ENCODE peak calls at places on chromosomes 11 and 22, in six cellular contexts. C, J, F, A, M and B are unnamed samples.

GRCh38 chr22:40853961-40854360 is 2.5 kb downstream of the ST13 start:
- DNase-seq in A (no peak), C (no peak), J (no peak), M (no peak), F (peak), B (no peak)

GRCh38 chr11:68173926-68174325 is 39.2 kb downstream of the KMT5B start:
- DNase-seq in C (no peak), M (no peak), J (no peak), F (no peak), A (no peak), B (no peak)

GRCh38 chr22:17954860-17955587 is 69.3 kb downstream of the MICAL3 start:
- DNase-seq in A (peak), C (no peak), F (no peak), M (no peak), J (no peak), B (no peak)

GRCh38 chr11:118877487-118878173 is 6.1 kb upstream of the CXCR5 start:
- DNase-seq in A (no peak), F (no peak), J (no peak), M (no peak), C (no peak), B (no peak)

GRCh38 chr11:69172674-69173073 is 16.9 kb downstream of the SMIM38 start:
- DNase-seq in F (no peak), A (peak), J (peak), C (no peak), M (no peak), B (no peak)

GRCh38 chr11:66882540-66882939 is 25.7 kb downstream of the LRFN4 start:
- DNase-seq in A (no peak), J (no peak), C (no peak), F (no peak), M (no peak), B (no peak)

GRCh38 chr11:109140857-109141515 is 281.0 kb upstream of the C11orf87 start:
- DNase-seq in M (no peak), A (no peak), F (no peak), C (no peak), J (no peak), B (no peak)

GRCh38 chr22:18076060-18076497 is 1.7 kb upstream of the PEX26 start:
- DNase-seq in A (peak), F (peak), M (peak), C (peak), J (peak), B (peak)

GRCh38 chr22:39219071-39220050 is 25.4 kb downstream of the PDGFB start:
- DNase-seq in M (peak), J (no peak), A (peak), F (no peak), C (no peak), B (no peak)

GRCh38 chr11:32213223-32213622 is 122.3 kb downstream of the RCN1 start:
- DNase-seq in J (peak), A (no peak), F (peak), M (no peak), C (peak), B (no peak)

GRCh38 chr22:46775364-46775758 is 12.9 kb downstream of the TBC1D22A start:
- DNase-seq in J (no peak), A (no peak), C (no peak), F (no peak), M (no peak), B (no peak)

GRCh38 chr11:70580036-70580805 is 181.9 kb downstream of the CTTN start:
- DNase-seq in J (no peak), C (no peak), M (peak), F (no peak), A (peak), B (no peak)

GRCh38 chr11:90849278-90849677 is 626.4 kb upstream of the CHORDC1 start:
- DNase-seq in J (no peak), C (no peak), F (no peak), M (no peak), A (no peak), B (no peak)

GRCh38 chr22:24761888-24762675 is 12.4 kb downstream of the PIWIL3 start:
- DNase-seq in M (no peak), C (no peak), F (no peak), J (peak), A (no peak), B (no peak)

GRCh38 chr22:40953446-40953845 is 2.3 kb downstream of the RBX1 start:
- DNase-seq in C (no peak), M (no peak), F (peak), J (no peak), A (peak), B (no peak)

GRCh38 chr11:57638005-57638760 is 11.5 kb downstream of the YPEL4 start:
- DNase-seq in M (peak), F (peak), J (peak), A (peak), C (no peak), B (peak)
- H2BK120ac ChIP-seq in M (peak), F (peak), J (peak), A (peak), C (peak), B (peak)

DNA sequence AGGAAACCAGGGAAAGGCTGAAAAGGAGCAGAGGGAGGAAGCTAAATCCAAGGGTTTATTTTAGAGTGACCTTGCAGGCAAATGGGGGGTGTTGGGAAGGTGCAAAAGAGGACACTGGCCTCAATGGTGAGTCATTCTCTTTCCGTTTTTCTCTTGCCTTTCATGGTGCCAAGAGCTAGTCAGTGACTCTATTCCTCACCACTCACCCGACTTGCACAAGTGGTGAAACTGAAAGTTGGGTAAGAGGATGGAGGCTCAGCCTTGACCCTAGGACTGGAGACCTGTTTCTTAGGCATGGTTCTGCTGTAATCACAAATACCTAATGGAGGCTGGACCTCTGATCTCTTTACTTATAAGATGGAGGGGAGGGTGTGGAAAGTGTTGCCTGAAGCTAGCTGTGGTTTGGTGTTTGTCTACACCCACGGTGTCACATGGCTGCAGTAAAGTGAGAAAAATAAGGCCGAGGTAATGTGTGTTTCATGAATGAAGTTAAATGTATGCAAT is 67.3 kb upstream of the CREB3L1 start:
- DNase-seq in C (peak), A (no peak), M (peak), F (peak), J (peak), B (no peak)
- H3K4me2 ChIP-seq in C (no peak), A (no peak), M (no peak), F (no peak), J (no peak), B (no peak)

GRCh38 chr11:3861698-3862097 is 6.2 kb downstream of the STIM1 start:
- DNase-seq in J (no peak), F (no peak), M (no peak), A (no peak), C (no peak), B (no peak)

GRCh38 chr11:3867209-3868071 is 12.0 kb downstream of the STIM1 start:
- DNase-seq in M (no peak), C (no peak), F (no peak), A (peak), J (no peak), B (no peak)

GRCh38 chr11:3866206-3866605 is 10.7 kb downstream of the STIM1 start:
- DNase-seq in C (peak), J (no peak), M (no peak), A (peak), F (peak), B (no peak)

GRCh38 chr11:3865388-3866193 is 10.1 kb downstream of the STIM1 start:
- DNase-seq in F (peak), M (no peak), A (no peak), C (peak), J (peak), B (no peak)

DNA sequence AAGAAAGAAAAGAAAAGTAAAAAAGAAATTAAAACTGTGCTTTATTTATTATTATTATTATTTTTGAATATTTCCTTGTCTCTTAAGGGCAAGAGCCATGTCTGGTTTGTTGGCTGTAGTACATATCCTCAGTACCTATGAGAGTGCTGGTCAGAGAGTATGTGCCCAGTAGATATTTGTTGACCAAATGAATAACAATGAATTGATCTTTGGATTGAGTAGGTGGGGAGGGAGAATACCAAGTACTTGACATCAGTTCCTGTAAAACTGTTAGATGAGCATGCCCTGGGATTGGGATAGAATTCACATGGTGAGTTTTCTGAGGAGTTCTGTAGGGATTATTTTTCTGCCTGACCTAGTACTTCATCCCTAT is 11.4 kb downstream of the STIM1 start:
- DNase-seq in F (no peak), C (no peak), M (no peak), J (no peak), A (no peak), B (no peak)
- H3K4me3 ChIP-seq in F (no peak), C (no peak), M (no peak), J (no peak), A (no peak), B (no peak)

GRCh38 chr22:45617948-45618347 is 53.7 kb upstream of the ATXN10 start:
- DNase-seq in M (no peak), C (no peak), F (no peak), A (no peak), J (no peak), B (no peak)
- H2BK120ac ChIP-seq in M (no peak), C (no peak), F (no peak), A (no peak), J (no peak), B (no peak)

DNA sequence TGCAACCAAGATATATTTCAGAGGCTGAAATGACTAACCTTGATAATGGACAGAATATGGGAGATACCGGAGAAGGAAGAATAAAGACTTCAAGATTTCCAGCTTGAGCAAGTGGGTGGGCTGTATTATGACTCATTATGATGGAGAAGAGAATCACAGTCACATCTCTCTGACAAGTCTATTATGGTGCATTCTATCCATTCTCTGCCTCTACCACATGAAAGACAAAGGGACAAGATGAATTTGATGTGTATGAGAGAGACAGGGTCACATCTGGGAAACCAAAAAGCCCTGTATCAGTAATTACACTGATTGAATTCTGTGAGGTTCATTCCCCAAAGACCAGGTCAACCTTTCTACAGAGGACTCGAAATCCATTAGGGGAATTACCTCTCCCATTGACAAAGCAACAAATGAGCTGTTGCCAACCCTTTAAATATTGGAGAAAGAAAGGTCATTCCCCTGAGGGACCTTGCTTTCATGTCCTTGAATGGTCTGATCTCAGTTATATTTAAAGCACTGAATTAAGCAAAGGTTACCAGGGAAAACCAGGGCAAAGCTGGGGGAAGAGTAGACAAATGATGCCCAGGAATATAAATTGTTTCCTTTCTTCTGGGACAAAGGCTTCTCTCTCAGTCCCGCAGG is 109.6 kb downstream of the USP35 start:
- DNase-seq in C (no peak), F (no peak), M (no peak), A (no peak), J (peak), B (peak)
- H3K4me2 ChIP-seq in C (no peak), F (no peak), M (no peak), A (no peak), J (no peak), B (no peak)

GRCh38 chr11:8329336-8329735 is 65.7 kb upstream of the LMO1 start:
- DNase-seq in C (no peak), J (no peak), A (no peak), M (no peak), F (no peak), B (no peak)
- H3K4me3 ChIP-seq in C (no peak), J (no peak), A (no peak), M (no peak), F (no peak), B (no peak)